ENCODE peak calls at places on chromosomes 1 and 21, in five cellular contexts. W is IMR-90, G is mesenchymal stem cell, P is mesendoderm, E is H9. B is an unnamed sample.

GRCh38 chr21:41611966-41612606 is 104.1 kb upstream of the TMPRSS2 start:
- DNase-seq in W (peak), G (no peak), P (peak), E (peak), B (no peak)

GRCh38 chr1:84855168-84855567 is 37.8 kb downstream of the LPAR3 start:
- DNase-seq in W (peak), G (peak), P (no peak), E (no peak), B (no peak)

GRCh38 chr1:186753241-186753640 is 73.0 kb upstream of the PTGS2 start:
- DNase-seq in W (peak), G (no peak), P (no peak), E (no peak), B (no peak)

GRCh38 chr1:206606867-206607266 is 5.4 kb downstream of the EIF2D start:
- DNase-seq in W (peak), G (peak), P (peak), E (no peak), B (no peak)

GRCh38 chr1:26145960-26146294 is 13.0 kb upstream of the FAM110D start:
- DNase-seq in W (no peak), G (no peak), P (no peak), E (no peak), B (no peak)

GRCh38 chr1:103525114-103525606 is 339 bp upstream of the RNPC3 start:
- DNase-seq in W (peak), G (peak), P (peak), E (peak), B (peak)

GRCh38 chr1:180581635-180582039 is 22.9 kb downstream of the OVAAL start:
- DNase-seq in W (peak), G (peak), P (no peak), E (no peak), B (no peak)

GRCh38 chr1:52629021-52629643 is 3.8 kb upstream of the SHISAL2A start:
- DNase-seq in W (peak), G (no peak), P (peak), E (peak), B (peak)

GRCh38 chr1:151352001-151352718 is 5.1 kb upstream of the RFX5 start:
- DNase-seq in W (peak), G (peak), P (no peak), E (no peak), B (no peak)

GRCh38 chr1:31788138-31788824 is 24.1 kb upstream of the ADGRB2 start:
- DNase-seq in W (peak), G (peak), P (peak), E (peak), B (peak)

GRCh38 chr1:12380316-12381249 is 150.8 kb downstream of the VPS13D start:
- DNase-seq in W (no peak), G (no peak), P (no peak), E (no peak), B (no peak)

GRCh38 chr1:74426208-74426932 is 86.0 kb downstream of the LRRC53 start:
- DNase-seq in W (peak), G (no peak), P (no peak), E (no peak), B (no peak)

GRCh38 chr1:8113257-8114220 is 87.4 kb upstream of the ERRFI1 start:
- DNase-seq in W (no peak), G (peak), P (no peak), E (no peak), B (no peak)

GRCh38 chr1:24966121-24966723 is 36.1 kb upstream of the RUNX3 start:
- DNase-seq in W (no peak), G (no peak), P (no peak), E (no peak), B (no peak)

GRCh38 chr1:116284819-116285390 is 88.1 kb upstream of the ATP1A1 start:
- DNase-seq in W (no peak), G (no peak), P (no peak), E (no peak), B (no peak)

GRCh38 chr1:23424171-23424959 is at the start of gene TCEA3:
- DNase-seq in W (no peak), G (peak), P (peak), E (peak), B (no peak)

GRCh38 chr1:71587961-71588360 is 507.1 kb upstream of the ZRANB2 start:
- DNase-seq in W (peak), G (peak), P (peak), E (no peak), B (no peak)

GRCh38 chr21:16608209-16608830 is 878.5 kb downstream of the USP25 start:
- DNase-seq in W (no peak), G (no peak), P (peak), E (no peak), B (no peak)

GRCh38 chr1:59445040-59445439 is 148.1 kb downstream of the FGGY start:
- DNase-seq in W (no peak), G (peak), P (peak), E (no peak), B (no peak)

GRCh38 chr21:34830386-34831140 is 161.8 kb downstream of the CLIC6 start:
- DNase-seq in W (no peak), G (no peak), P (no peak), E (no peak), B (no peak)

GRCh38 chr1:115133440-115133839 is 44.1 kb upstream of the TSPAN2 start:
- DNase-seq in W (peak), G (peak), P (peak), E (no peak), B (no peak)

GRCh38 chr1:115136106-115136505 is 46.8 kb upstream of the TSPAN2 start:
- DNase-seq in W (no peak), G (no peak), P (peak), E (no peak), B (no peak)

GRCh38 chr1:115134850-115135484 is 45.7 kb upstream of the TSPAN2 start:
- DNase-seq in W (peak), G (peak), P (peak), E (no peak), B (no peak)

GRCh38 chr1:115135681-115136080 is 46.4 kb upstream of the TSPAN2 start:
- DNase-seq in W (peak), G (peak), P (no peak), E (no peak), B (no peak)

DNA sequence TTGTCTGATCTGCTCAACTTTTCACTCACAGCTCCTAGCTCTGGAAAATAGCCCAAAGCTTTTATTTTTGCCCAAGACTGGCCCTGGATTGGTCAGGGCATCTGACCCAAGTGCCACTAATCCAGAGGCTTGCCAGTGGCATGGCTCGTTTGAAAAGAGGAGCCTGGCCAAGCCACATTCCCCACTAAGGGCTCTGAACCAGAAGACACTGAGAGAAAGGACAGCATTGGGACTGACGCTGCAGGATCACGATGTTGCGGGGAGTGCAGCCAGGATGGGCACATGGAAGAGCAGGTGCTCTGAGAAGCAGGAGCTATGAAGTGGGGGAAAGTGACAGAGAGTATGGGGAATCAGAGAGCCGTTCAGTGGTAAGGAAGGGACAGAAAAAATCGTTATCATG is 44.9 kb upstream of the TSPAN2 start:
- DNase-seq in W (no peak), G (no peak), P (no peak), E (no peak), B (no peak)
- H3K4ac ChIP-seq in W (peak), G (no peak), P (no peak), E (no peak), B (no peak)

DNA sequence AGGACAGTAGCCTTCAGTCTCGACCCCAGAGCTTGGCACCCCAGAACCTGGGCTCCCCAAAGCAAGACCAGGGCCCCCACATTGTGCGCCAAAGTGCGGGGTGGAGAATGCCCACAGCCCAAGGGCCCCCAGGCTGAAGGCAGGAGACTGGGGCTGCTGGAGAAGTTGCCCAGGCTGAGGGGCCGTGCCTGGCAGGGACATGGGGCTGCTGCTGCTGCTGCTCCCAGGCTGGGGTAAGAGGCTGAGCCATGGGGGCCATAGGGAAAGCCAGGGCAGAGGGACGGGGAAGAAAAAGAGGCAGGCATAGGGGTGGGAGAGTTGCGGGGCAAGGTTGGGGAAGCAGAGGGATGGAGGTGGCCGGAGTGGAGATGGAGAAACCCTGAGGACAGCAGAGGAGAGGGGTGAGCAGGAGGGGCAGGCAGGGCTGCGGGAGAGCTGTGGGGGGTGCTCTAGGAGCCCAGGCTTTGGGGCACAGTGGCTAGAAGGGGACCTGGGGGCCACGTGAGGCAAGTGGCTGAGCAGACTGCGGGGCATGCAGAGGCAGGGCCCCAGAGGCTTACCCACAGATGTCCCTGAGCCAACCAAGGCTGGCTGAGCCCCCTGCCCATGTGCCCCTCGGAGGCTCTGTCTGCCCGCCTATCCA is 18.9 kb downstream of the SLC27A3 start:
- DNase-seq in W (no peak), G (no peak), P (no peak), E (peak), B (no peak)
- H2BK15ac ChIP-seq in W (no peak), G (no peak), P (no peak), E (no peak), B (peak)

DNA sequence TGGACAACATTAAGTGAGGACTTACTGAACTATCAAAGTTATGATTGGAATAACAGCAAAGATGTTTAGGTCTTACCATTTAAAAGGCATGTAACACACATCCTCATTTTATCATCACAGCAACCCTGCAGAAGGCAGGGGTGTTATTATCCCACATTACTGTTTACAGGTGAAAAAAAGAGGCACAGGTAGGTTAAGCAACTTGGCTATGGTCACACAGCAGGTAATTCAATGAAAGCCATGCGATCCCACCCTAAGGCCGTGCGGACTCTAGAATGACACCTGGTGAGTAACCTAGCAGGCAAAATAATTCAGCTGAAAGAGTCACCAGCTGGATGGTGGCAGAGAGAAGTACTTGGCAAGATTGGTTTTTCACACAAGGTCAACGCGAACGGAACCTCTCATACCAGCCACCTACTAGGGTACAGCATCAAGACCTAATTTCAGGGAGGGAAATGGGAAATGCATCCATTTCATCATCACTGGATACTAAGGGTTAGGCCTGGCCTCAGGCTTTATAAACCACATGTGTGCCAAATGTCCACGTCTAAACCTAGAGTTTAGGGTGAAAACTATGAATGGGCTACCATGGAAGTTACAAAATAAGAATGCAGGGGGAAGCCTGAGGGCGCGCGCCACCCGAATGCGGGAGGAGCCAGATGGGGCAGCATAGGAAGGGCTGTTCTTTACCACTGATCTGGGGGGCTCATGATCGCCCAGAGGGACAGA is 85.3 kb downstream of the SLC66A1 start:
- DNase-seq in W (no peak), G (no peak), P (no peak), E (no peak), B (no peak)
- H3K4ac ChIP-seq in W (peak), G (no peak), P (no peak), E (no peak), B (no peak)

GRCh38 chr1:54835970-54836369 is 34.8 kb upstream of the TTC22 start:
- DNase-seq in W (no peak), G (no peak), P (no peak), E (no peak), B (no peak)

GRCh38 chr1:54835131-54835898 is 34.2 kb upstream of the TTC22 start:
- DNase-seq in W (no peak), G (no peak), P (no peak), E (no peak), B (no peak)

GRCh38 chr1:54838565-54839180 is 37.5 kb upstream of the TTC22 start:
- DNase-seq in W (no peak), G (no peak), P (no peak), E (no peak), B (no peak)

GRCh38 chr1:54837002-54837853 is 36.1 kb upstream of the TTC22 start:
- DNase-seq in W (no peak), G (no peak), P (no peak), E (no peak), B (no peak)

GRCh38 chr1:54836594-54836993 is 35.5 kb upstream of the TTC22 start:
- DNase-seq in W (no peak), G (no peak), P (no peak), E (no peak), B (no peak)
- H2BK15ac ChIP-seq in W (no peak), G (no peak), P (no peak), E (no peak), B (no peak)

DNA sequence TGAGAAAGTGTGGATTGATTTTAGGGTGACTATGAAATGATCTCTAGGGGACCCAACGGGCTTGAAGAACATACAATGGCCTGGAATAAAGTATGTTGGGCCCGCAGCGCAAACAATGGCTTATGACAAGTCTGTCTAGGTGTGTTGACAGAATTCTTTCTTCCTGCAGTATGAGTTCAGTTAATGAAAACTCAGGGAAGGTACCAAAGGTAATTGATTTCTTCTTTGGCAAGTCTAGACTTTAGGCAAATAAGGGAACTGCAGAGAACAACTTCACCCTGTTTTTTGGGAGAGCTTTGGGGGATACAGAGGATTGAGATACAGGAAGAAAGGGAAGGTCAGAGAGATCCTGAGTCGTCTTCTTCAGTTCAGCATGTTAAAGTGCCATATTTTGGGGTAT is 7.8 kb upstream of the FMO2 start:
- DNase-seq in W (no peak), G (no peak), P (no peak), E (no peak), B (no peak)
- H3K4ac ChIP-seq in W (no peak), G (no peak), P (no peak), E (no peak), B (no peak)

GRCh38 chr1:92094595-92094994 is 14.4 kb downstream of the BTBD8 start:
- DNase-seq in W (no peak), G (no peak), P (no peak), E (no peak), B (no peak)
- H2BK15ac ChIP-seq in W (no peak), G (no peak), P (no peak), E (no peak), B (no peak)

DNA sequence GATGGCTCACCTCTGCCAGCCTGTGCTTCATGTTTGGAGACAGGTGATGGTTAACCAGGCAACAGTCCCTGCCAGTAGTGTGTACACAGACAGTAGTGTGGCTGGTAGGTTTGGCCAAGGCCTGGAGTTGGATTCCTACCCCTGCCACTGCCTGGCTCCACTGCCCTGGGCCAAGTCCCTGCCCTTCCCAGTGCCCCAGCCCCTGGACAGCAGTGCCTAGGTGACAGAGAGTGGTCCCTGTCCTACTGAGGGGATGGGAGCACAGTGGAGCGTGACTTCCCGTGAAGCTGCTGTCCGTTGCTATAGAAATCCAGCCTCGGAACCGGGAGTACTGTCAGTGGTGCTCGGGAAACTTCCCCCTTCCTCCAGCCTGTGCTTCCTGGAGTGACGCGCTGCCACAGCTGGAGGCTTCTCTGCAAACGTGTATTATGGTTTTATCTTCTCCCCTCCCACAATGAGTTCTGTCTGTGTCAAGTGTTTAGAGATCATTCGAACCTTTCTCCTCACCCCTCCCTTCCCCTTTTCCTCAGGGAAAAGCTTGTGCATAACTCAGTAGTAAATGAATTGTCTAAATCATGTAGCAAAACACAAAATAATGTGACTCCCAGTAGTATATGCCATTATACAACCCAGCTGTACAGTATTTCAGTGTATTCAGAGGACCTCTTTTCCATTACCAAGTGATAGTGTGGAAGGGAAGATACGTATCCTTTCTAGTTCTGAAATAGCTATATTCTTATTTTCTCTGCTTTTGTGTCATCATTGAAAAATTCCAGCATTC is 73.4 kb downstream of the GALNT2 start:
- DNase-seq in W (peak), G (peak), P (no peak), E (no peak), B (no peak)
- H3K4ac ChIP-seq in W (peak), G (peak), P (no peak), E (no peak), B (no peak)

GRCh38 chr1:109864960-109865611 is 45.6 kb upstream of the CSF1 start:
- DNase-seq in W (peak), G (peak), P (no peak), E (no peak), B (no peak)
- H2BK15ac ChIP-seq in W (peak), G (no peak), P (no peak), E (no peak), B (no peak)

GRCh38 chr1:187788686-187789085 is 959.9 kb downstream of the PLA2G4A start:
- DNase-seq in W (no peak), G (no peak), P (no peak), E (no peak), B (peak)
- H3K4ac ChIP-seq in W (no peak), G (no peak), P (no peak), E (no peak), B (no peak)

B was measured in neuronal stem cell.